ENCODE peak calls at places on chromosomes 12 and 14, in ten cellular contexts. I is A673; A is colonic mucosa; T is brain microvascular endothelial cell; F is cardiac fibroblast; D is MCF 10A; W is lower lobe of right lung; P is activated CD8-positive, alpha-beta T cell treated with anti-CD3 and anti-CD28 coated beads for 36 hours; H is CD4-positive, alpha-beta T cell; M is heart left ventricle. U is an unnamed sample.

GRCh38 chr12:72790273-72790672 is 518.1 kb downstream of the TRHDE start:
- DNase-seq in I (no peak), A (no peak), T (no peak), F (no peak), D (peak), W (no peak), P (no peak), H (no peak), M (no peak), U (no peak)

GRCh38 chr12:40204337-40204736 is 20.5 kb upstream of the LRRK2 start:
- DNase-seq in I (no peak), A (no peak), T (no peak), F (no peak), D (no peak), W (no peak), P (no peak), H (no peak), M (no peak), U (no peak)

GRCh38 chr14:68458840-68459469 is 333.9 kb downstream of the ZFP36L1 start:
- DNase-seq in I (peak), A (peak), T (peak), F (peak), D (peak), W (no peak), P (no peak), H (no peak), M (peak), U (no peak)

GRCh38 chr12:13238204-13238603 is 41.7 kb downstream of the EMP1 start:
- DNase-seq in I (no peak), A (no peak), T (no peak), F (no peak), D (no peak), W (no peak), P (no peak), H (no peak), M (no peak), U (no peak)

GRCh38 chr12:98736352-98737326 is 91.5 kb downstream of the APAF1 start:
- DNase-seq in I (no peak), A (no peak), T (no peak), F (no peak), D (no peak), W (no peak), P (no peak), H (no peak), M (no peak), U (no peak)

GRCh38 chr14:51716610-51717009 is 64.9 kb downstream of the FRMD6 start:
- DNase-seq in I (no peak), A (no peak), T (no peak), F (no peak), D (peak), W (no peak), P (no peak), H (no peak), M (no peak), U (no peak)

GRCh38 chr14:58572092-58572853 is 65.5 kb upstream of the DACT1 start:
- DNase-seq in I (peak), A (no peak), T (peak), F (peak), D (no peak), W (no peak), P (peak), H (peak), M (no peak), U (no peak)

GRCh38 chr12:127898616-127899015 is 368.4 kb upstream of the TMEM132C start:
- DNase-seq in I (no peak), A (no peak), T (no peak), F (no peak), D (no peak), W (no peak), P (no peak), H (no peak), M (no peak), U (no peak)

GRCh38 chr12:95548056-95548538 is 3.2 kb downstream of the USP44 start:
- DNase-seq in I (peak), A (no peak), T (no peak), F (no peak), D (no peak), W (peak), P (peak), H (no peak), M (peak), U (peak)

GRCh38 chr14:104263671-104264358 is 125.4 kb downstream of the KIF26A start:
- DNase-seq in I (no peak), A (no peak), T (no peak), F (no peak), D (no peak), W (peak), P (no peak), H (no peak), M (peak), U (no peak)

GRCh38 chr14:68862954-68863594 is 70.2 kb upstream of the ZFP36L1 start:
- DNase-seq in I (peak), A (peak), T (peak), F (peak), D (peak), W (peak), P (peak), H (peak), M (peak), U (peak)

GRCh38 chr14:64755661-64756265 is 51.5 kb downstream of the PLEKHG3 start:
- DNase-seq in I (no peak), A (peak), T (peak), F (no peak), D (peak), W (no peak), P (peak), H (peak), M (no peak), U (no peak)

GRCh38 chr12:107992870-107993451 is 136.1 kb upstream of the WSCD2 start:
- DNase-seq in I (peak), A (peak), T (peak), F (peak), D (peak), W (no peak), P (peak), H (no peak), M (no peak), U (peak)

GRCh38 chr12:50647479-50647878 is 116.4 kb upstream of the ATF1 start:
- DNase-seq in I (no peak), A (no peak), T (no peak), F (peak), D (peak), W (no peak), P (no peak), H (no peak), M (no peak), U (no peak)

GRCh38 chr12:57893460-57894353 is 47.2 kb upstream of the CTDSP2 start:
- DNase-seq in I (peak), A (peak), T (peak), F (peak), D (peak), W (peak), P (no peak), H (no peak), M (peak), U (no peak)

GRCh38 chr12:65155784-65156183 is 13.6 kb upstream of the LEMD3 start:
- DNase-seq in I (no peak), A (no peak), T (no peak), F (no peak), D (no peak), W (no peak), P (peak), H (no peak), M (no peak), U (no peak)

GRCh38 chr14:25132734-25133422 is 82.9 kb upstream of the STXBP6 start:
- DNase-seq in I (peak), A (peak), T (peak), F (peak), D (peak), W (peak), P (peak), H (peak), M (peak), U (peak)

GRCh38 chr12:123571343-123571813 is 13.0 kb upstream of the TMED2 start:
- DNase-seq in I (peak), A (peak), T (peak), F (peak), D (peak), W (peak), P (no peak), H (no peak), M (peak), U (no peak)

GRCh38 chr14:33602396-33602795 is 348.5 kb downstream of the EGLN3 start:
- DNase-seq in I (no peak), A (no peak), T (peak), F (no peak), D (peak), W (no peak), P (no peak), H (no peak), M (no peak), U (no peak)

GRCh38 chr14:24032727-24033418 is 18.9 kb upstream of the CARMIL3 start:
- DNase-seq in I (no peak), A (no peak), T (peak), F (peak), D (peak), W (no peak), P (no peak), H (no peak), M (no peak), U (no peak)

DNA sequence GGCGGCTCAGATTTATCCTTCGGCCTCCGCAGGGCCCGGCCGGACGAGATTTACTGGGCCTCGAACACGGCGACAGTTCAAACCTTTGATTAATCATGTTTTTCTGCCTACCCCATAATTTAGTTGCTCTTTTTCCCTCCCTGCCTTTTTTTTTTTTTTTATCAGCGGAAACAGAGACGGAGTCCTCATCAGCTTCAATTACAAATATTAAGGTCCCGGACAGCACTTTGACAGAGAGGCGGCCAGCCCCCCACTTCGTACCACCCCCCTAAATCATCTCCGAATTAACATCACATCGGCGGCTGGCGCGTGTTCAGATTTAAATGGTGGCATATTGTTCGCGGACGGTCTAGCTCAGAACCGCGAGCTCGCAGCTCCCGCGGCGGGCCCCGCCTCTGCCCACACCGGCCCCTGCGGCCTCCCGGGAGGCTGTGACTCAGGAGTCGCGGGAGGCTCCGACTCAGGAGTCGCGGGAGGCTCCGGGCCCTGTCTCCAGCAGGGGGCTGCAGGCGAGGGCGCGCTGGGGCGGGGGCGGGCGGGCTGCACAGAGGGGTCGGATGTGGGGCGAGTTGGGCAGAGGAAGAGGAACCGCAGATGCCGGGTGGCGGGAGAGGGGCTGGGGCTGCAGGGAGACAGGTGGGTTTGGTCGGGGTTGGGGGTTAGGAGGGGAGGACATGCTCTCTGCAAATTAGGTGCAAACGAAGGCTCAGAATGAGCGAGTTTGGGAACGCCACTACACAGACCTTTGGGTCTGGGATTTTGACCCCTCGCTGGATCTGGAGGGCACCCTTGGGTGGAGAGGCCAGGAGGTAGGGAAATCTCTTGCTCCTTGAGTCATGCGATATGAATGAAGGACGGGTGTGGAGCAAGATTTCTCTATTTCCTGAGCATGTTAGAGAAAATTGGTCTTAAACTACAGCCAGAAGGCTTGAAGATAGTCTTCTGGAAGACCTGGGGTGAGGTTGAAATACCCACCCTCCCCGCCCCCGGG is 19.6 kb upstream of the ATP5MC2 start:
- DNase-seq in I (peak), A (peak), T (peak), F (peak), D (peak), W (no peak), P (peak), H (no peak), M (peak), U (no peak)
- TF ChIP-seq CTCF in I (no peak), A (no peak), T (peak), F (peak), D (no peak), W (no peak), P (peak), H (no peak), M (no peak), U (no peak)

DNA sequence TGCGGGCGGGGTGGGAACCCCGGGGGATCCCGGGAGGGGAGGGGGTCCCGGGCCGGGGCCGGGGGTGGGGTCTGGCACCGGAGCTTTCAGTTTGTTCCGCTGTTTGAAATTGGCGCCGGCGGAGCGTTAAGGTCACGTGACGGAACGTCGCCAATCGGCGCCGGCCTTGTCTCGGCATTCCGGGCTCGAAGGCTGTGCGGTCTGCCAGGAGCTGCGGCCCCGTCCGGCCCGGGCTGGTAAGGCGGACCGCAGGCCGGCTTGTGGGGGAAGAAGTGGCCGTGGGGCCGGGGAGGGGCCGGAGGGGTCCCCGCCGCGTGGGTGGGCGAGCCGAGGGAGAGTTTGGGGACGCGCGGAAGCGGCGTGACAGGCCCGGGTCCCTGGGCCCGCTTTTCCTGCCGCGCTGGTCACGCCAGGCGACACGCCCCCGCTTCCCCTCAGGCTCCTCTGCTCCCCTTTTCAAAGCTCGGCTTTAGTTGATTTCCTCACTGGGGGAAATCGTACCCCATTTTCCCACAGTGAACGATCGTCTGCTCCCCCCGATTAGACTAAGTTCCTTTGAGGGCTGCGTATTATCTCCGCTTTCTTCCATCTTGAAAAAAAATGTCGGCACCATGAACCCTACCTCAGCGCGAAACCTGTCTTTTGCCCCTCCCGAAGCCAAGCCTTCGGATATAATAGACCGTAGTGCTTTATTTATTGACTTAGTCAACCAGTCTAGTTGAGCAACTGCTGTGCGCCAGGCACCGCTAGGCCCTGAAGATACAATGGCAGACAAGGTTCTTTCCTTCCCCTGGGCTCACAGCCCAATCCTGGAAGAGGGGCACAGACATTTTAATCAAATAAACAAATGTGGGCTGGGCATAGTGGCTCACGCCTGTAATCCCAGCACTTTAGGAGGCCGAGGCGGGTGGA is at the start of the genes FOXM1 and RHNO1:
- DNase-seq in I (peak), A (peak), T (peak), F (peak), D (peak), W (peak), P (peak), H (peak), M (peak), U (peak)
- TF ChIP-seq CTCF in I (no peak), A (no peak), T (no peak), F (no peak), D (no peak), W (peak), P (no peak), H (no peak), M (no peak), U (no peak)

DNA sequence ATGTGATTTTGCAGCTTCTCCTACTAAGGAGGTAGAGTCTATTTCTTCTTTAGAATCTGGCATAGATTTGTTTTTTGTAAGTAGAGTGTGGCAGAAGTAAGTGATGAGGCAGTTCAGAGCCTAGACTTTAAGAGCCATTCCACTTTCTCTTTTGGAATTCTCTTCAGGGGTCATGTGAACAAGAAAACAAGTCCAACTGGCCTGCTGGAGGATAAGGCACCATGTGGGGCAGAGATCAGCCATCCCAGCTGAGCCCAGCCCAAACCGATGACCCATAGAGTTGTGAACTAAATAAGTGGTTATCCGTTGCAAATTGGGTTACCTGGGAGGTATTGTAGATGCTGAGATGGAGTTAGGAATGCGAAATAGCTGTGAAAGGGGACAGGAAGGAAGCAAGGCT is 60.3 kb upstream of the TBPL2 start:
- DNase-seq in I (no peak), A (no peak), T (no peak), F (no peak), D (no peak), W (no peak), P (no peak), H (no peak), M (no peak), U (no peak)
- TF ChIP-seq CTCF in I (no peak), A (no peak), T (no peak), F (no peak), D (no peak), W (no peak), P (no peak), H (no peak), M (no peak), U (no peak)

GRCh38 chr14:95296595-95297365 is 22.9 kb downstream of the CLMN start:
- DNase-seq in I (no peak), A (no peak), T (no peak), F (no peak), D (no peak), W (no peak), P (no peak), H (no peak), M (no peak), U (no peak)
- TF ChIP-seq CTCF in I (no peak), A (no peak), T (no peak), F (no peak), D (no peak), W (no peak), P (no peak), H (no peak), M (no peak), U (no peak)

GRCh38 chr12:21308785-21309184 is 25.9 kb downstream of the SLCO1A2 start:
- DNase-seq in I (no peak), A (no peak), T (no peak), F (no peak), D (no peak), W (no peak), P (no peak), H (no peak), M (no peak), U (no peak)
- TF ChIP-seq CTCF in I (no peak), A (no peak), T (no peak), F (no peak), D (no peak), W (no peak), P (no peak), H (no peak), M (no peak), U (no peak)

DNA sequence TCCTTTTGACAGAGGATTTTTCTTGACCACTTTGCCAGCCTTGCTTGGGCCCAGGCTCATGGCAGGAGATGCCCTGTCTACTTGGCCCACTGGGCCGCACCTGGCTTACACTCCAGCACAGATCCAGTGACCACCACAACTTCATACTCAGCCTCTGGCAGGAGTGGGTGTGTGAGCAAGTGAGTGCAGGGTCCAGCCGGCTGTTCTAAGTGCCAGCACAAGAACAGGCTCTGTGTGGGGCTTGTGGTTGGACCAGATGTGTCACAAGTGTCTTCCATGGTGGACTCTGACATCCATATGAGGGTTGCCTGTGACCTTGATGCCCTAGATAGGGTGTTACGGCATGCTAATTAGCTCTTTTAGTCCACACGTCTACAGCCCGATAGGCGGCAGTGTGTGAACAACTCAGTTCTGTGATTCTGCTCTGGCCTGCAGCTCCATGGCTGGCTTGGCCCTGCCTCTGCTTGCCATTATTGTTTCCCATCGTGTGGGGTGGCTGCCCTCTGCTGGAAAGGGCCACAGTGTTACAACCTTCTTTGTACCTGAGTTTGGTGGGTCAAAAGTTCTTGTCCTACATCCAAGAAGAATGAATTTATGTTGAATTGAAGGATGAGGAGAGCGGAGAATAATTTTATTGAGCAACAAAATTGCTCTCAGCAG is 1089.1 kb downstream of the SLC6A15 start:
- DNase-seq in I (peak), A (peak), T (peak), F (peak), D (peak), W (no peak), P (peak), H (no peak), M (peak), U (peak)
- TF ChIP-seq CTCF in I (peak), A (no peak), T (peak), F (no peak), D (peak), W (peak), P (peak), H (no peak), M (peak), U (peak)

DNA sequence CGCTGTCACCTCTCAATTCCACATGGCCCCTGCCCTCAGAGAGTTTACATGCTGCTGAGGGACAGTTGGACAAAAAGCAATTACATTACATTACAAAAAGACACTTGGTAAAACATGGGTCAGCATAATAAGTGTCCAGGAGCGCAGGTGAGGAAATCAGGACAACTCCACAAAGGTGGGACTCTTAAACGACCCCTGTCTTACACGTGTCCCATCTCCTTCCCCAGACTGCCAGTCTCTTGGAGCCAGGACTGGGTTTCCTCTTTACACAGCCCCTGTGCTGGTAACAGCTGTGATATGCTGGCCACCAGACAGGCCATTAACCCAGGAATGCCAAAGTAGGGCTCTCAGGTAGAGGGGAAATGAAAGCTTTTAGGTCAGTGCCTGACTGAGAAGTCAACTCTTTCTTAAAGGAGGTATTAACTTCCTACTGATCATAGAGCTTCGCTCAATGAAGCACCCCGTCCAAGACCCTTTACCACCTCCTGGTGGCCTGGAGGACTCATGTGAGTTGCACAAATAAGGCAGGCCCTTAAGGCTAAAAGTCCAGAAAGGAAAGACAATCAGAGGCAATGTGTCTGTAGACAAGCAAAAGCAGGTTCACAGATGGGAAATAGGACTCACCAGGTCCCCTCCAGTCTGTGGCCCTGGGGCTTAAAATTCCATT is 55.5 kb downstream of the ANO2 start:
- DNase-seq in I (peak), A (no peak), T (no peak), F (no peak), D (no peak), W (no peak), P (peak), H (no peak), M (no peak), U (no peak)
- TF ChIP-seq CTCF in I (peak), A (no peak), T (peak), F (no peak), D (no peak), W (no peak), P (no peak), H (no peak), M (no peak), U (no peak)

U was measured in GM13977.